ENCODE peak calls at places on chromosome 13, in ten cellular contexts. One of them, this sample, is unnamed.

GRCh38 chr13:112740502-112741131 is 50.8 kb downstream of the ATP11A start:
- DNase-seq in NCI-H2029 treated with DMSO at 0.1 percent for 48 hours: no peak
- DNase-seq in substantia nigra: no peak
- DNase-seq in stimulated activated CD8-positive, alpha-beta memory T cell treated with anti-CD3 and anti-CD28 coated beads, Interleukin-2, amount 100 ng/mL, for 48 hours: no peak
- DNase-seq in NCI-H1092 treated with DMSO at 0.1 percent for 48 hours: no peak
- DNase-seq in stimulated activated CD4-positive, alpha-beta T cell treated with anti-CD3 and anti-CD28 coated beads, Interleukin-4, amount 100 ng/mL, for 48 hours: no peak
- DNase-seq in HT1080: peak
- DNase-seq in GM04503: peak
- DNase-seq in fibroblast of mammary gland: peak
- DNase-seq in HTR-8/SVneo: peak
- DNase-seq in this sample: no peak

GRCh38 chr13:36108342-36108741 is 22.8 kb downstream of the DCLK1 start:
- DNase-seq in NCI-H2029 treated with DMSO at 0.1 percent for 48 hours: no peak
- DNase-seq in substantia nigra: no peak
- DNase-seq in stimulated activated CD8-positive, alpha-beta memory T cell treated with anti-CD3 and anti-CD28 coated beads, Interleukin-2, amount 100 ng/mL, for 48 hours: no peak
- DNase-seq in NCI-H1092 treated with DMSO at 0.1 percent for 48 hours: no peak
- DNase-seq in stimulated activated CD4-positive, alpha-beta T cell treated with anti-CD3 and anti-CD28 coated beads, Interleukin-4, amount 100 ng/mL, for 48 hours: no peak
- DNase-seq in HT1080: no peak
- DNase-seq in GM04503: no peak
- DNase-seq in fibroblast of mammary gland: no peak
- DNase-seq in HTR-8/SVneo: no peak
- DNase-seq in this sample: no peak

GRCh38 chr13:61954092-61954491 is 538.4 kb upstream of the PCDH20 start:
- DNase-seq in NCI-H2029 treated with DMSO at 0.1 percent for 48 hours: no peak
- DNase-seq in substantia nigra: no peak
- DNase-seq in stimulated activated CD8-positive, alpha-beta memory T cell treated with anti-CD3 and anti-CD28 coated beads, Interleukin-2, amount 100 ng/mL, for 48 hours: no peak
- DNase-seq in NCI-H1092 treated with DMSO at 0.1 percent for 48 hours: peak
- DNase-seq in stimulated activated CD4-positive, alpha-beta T cell treated with anti-CD3 and anti-CD28 coated beads, Interleukin-4, amount 100 ng/mL, for 48 hours: no peak
- DNase-seq in HT1080: peak
- DNase-seq in GM04503: no peak
- DNase-seq in fibroblast of mammary gland: peak
- DNase-seq in HTR-8/SVneo: peak
- DNase-seq in this sample: no peak

GRCh38 chr13:29471551-29471950 is 123.9 kb downstream of the SLC7A1 start:
- DNase-seq in NCI-H2029 treated with DMSO at 0.1 percent for 48 hours: no peak
- DNase-seq in substantia nigra: no peak
- DNase-seq in stimulated activated CD8-positive, alpha-beta memory T cell treated with anti-CD3 and anti-CD28 coated beads, Interleukin-2, amount 100 ng/mL, for 48 hours: no peak
- DNase-seq in NCI-H1092 treated with DMSO at 0.1 percent for 48 hours: no peak
- DNase-seq in stimulated activated CD4-positive, alpha-beta T cell treated with anti-CD3 and anti-CD28 coated beads, Interleukin-4, amount 100 ng/mL, for 48 hours: no peak
- DNase-seq in HT1080: no peak
- DNase-seq in GM04503: no peak
- DNase-seq in fibroblast of mammary gland: no peak
- DNase-seq in HTR-8/SVneo: no peak
- DNase-seq in this sample: no peak

GRCh38 chr13:49303533-49304252 is 56.0 kb downstream of the CDADC1 start:
- DNase-seq in NCI-H2029 treated with DMSO at 0.1 percent for 48 hours: no peak
- DNase-seq in substantia nigra: no peak
- DNase-seq in stimulated activated CD8-positive, alpha-beta memory T cell treated with anti-CD3 and anti-CD28 coated beads, Interleukin-2, amount 100 ng/mL, for 48 hours: no peak
- DNase-seq in NCI-H1092 treated with DMSO at 0.1 percent for 48 hours: no peak
- DNase-seq in stimulated activated CD4-positive, alpha-beta T cell treated with anti-CD3 and anti-CD28 coated beads, Interleukin-4, amount 100 ng/mL, for 48 hours: no peak
- DNase-seq in HT1080: peak
- DNase-seq in GM04503: no peak
- DNase-seq in fibroblast of mammary gland: no peak
- DNase-seq in HTR-8/SVneo: no peak
- DNase-seq in this sample: no peak

GRCh38 chr13:113552786-113553540 is 31.6 kb upstream of the TFDP1 start:
- DNase-seq in NCI-H2029 treated with DMSO at 0.1 percent for 48 hours: no peak
- DNase-seq in substantia nigra: no peak
- DNase-seq in stimulated activated CD8-positive, alpha-beta memory T cell treated with anti-CD3 and anti-CD28 coated beads, Interleukin-2, amount 100 ng/mL, for 48 hours: no peak
- DNase-seq in NCI-H1092 treated with DMSO at 0.1 percent for 48 hours: no peak
- DNase-seq in stimulated activated CD4-positive, alpha-beta T cell treated with anti-CD3 and anti-CD28 coated beads, Interleukin-4, amount 100 ng/mL, for 48 hours: no peak
- DNase-seq in HT1080: no peak
- DNase-seq in GM04503: no peak
- DNase-seq in fibroblast of mammary gland: no peak
- DNase-seq in HTR-8/SVneo: no peak
- DNase-seq in this sample: peak

GRCh38 chr13:21088534-21088933 is 27.1 kb upstream of the LATS2 start:
- DNase-seq in NCI-H2029 treated with DMSO at 0.1 percent for 48 hours: no peak
- DNase-seq in substantia nigra: no peak
- DNase-seq in stimulated activated CD8-positive, alpha-beta memory T cell treated with anti-CD3 and anti-CD28 coated beads, Interleukin-2, amount 100 ng/mL, for 48 hours: no peak
- DNase-seq in NCI-H1092 treated with DMSO at 0.1 percent for 48 hours: no peak
- DNase-seq in stimulated activated CD4-positive, alpha-beta T cell treated with anti-CD3 and anti-CD28 coated beads, Interleukin-4, amount 100 ng/mL, for 48 hours: no peak
- DNase-seq in HT1080: no peak
- DNase-seq in GM04503: no peak
- DNase-seq in fibroblast of mammary gland: no peak
- DNase-seq in HTR-8/SVneo: no peak
- DNase-seq in this sample: no peak

GRCh38 chr13:109584844-109585361 is 201.5 kb downstream of the IRS2 start:
- DNase-seq in NCI-H2029 treated with DMSO at 0.1 percent for 48 hours: no peak
- DNase-seq in substantia nigra: no peak
- DNase-seq in stimulated activated CD8-positive, alpha-beta memory T cell treated with anti-CD3 and anti-CD28 coated beads, Interleukin-2, amount 100 ng/mL, for 48 hours: no peak
- DNase-seq in NCI-H1092 treated with DMSO at 0.1 percent for 48 hours: no peak
- DNase-seq in stimulated activated CD4-positive, alpha-beta T cell treated with anti-CD3 and anti-CD28 coated beads, Interleukin-4, amount 100 ng/mL, for 48 hours: no peak
- DNase-seq in HT1080: no peak
- DNase-seq in GM04503: no peak
- DNase-seq in fibroblast of mammary gland: no peak
- DNase-seq in HTR-8/SVneo: no peak
- DNase-seq in this sample: no peak

GRCh38 chr13:80612804-80613203 is 271.9 kb upstream of the SPRY2 start:
- DNase-seq in NCI-H2029 treated with DMSO at 0.1 percent for 48 hours: no peak
- DNase-seq in substantia nigra: no peak
- DNase-seq in stimulated activated CD8-positive, alpha-beta memory T cell treated with anti-CD3 and anti-CD28 coated beads, Interleukin-2, amount 100 ng/mL, for 48 hours: no peak
- DNase-seq in NCI-H1092 treated with DMSO at 0.1 percent for 48 hours: no peak
- DNase-seq in stimulated activated CD4-positive, alpha-beta T cell treated with anti-CD3 and anti-CD28 coated beads, Interleukin-4, amount 100 ng/mL, for 48 hours: no peak
- DNase-seq in HT1080: no peak
- DNase-seq in GM04503: no peak
- DNase-seq in fibroblast of mammary gland: no peak
- DNase-seq in HTR-8/SVneo: no peak
- DNase-seq in this sample: no peak

GRCh38 chr13:22883961-22884360 is 296.8 kb upstream of the SGCG start:
- DNase-seq in NCI-H2029 treated with DMSO at 0.1 percent for 48 hours: no peak
- DNase-seq in substantia nigra: no peak
- DNase-seq in stimulated activated CD8-positive, alpha-beta memory T cell treated with anti-CD3 and anti-CD28 coated beads, Interleukin-2, amount 100 ng/mL, for 48 hours: no peak
- DNase-seq in NCI-H1092 treated with DMSO at 0.1 percent for 48 hours: no peak
- DNase-seq in stimulated activated CD4-positive, alpha-beta T cell treated with anti-CD3 and anti-CD28 coated beads, Interleukin-4, amount 100 ng/mL, for 48 hours: no peak
- DNase-seq in HT1080: no peak
- DNase-seq in GM04503: no peak
- DNase-seq in fibroblast of mammary gland: no peak
- DNase-seq in HTR-8/SVneo: no peak
- DNase-seq in this sample: no peak

GRCh38 chr13:99086869-99087129 is 108.9 kb upstream of the DOCK9 start:
- DNase-seq in NCI-H2029 treated with DMSO at 0.1 percent for 48 hours: no peak
- DNase-seq in substantia nigra: no peak
- DNase-seq in stimulated activated CD8-positive, alpha-beta memory T cell treated with anti-CD3 and anti-CD28 coated beads, Interleukin-2, amount 100 ng/mL, for 48 hours: peak
- DNase-seq in NCI-H1092 treated with DMSO at 0.1 percent for 48 hours: no peak
- DNase-seq in stimulated activated CD4-positive, alpha-beta T cell treated with anti-CD3 and anti-CD28 coated beads, Interleukin-4, amount 100 ng/mL, for 48 hours: no peak
- DNase-seq in HT1080: peak
- DNase-seq in GM04503: no peak
- DNase-seq in fibroblast of mammary gland: peak
- DNase-seq in HTR-8/SVneo: no peak
- DNase-seq in this sample: no peak

GRCh38 chr13:66689037-66689619 is 541.0 kb downstream of the PCDH9 start:
- DNase-seq in NCI-H2029 treated with DMSO at 0.1 percent for 48 hours: no peak
- DNase-seq in substantia nigra: no peak
- DNase-seq in stimulated activated CD8-positive, alpha-beta memory T cell treated with anti-CD3 and anti-CD28 coated beads, Interleukin-2, amount 100 ng/mL, for 48 hours: no peak
- DNase-seq in NCI-H1092 treated with DMSO at 0.1 percent for 48 hours: peak
- DNase-seq in stimulated activated CD4-positive, alpha-beta T cell treated with anti-CD3 and anti-CD28 coated beads, Interleukin-4, amount 100 ng/mL, for 48 hours: no peak
- DNase-seq in HT1080: no peak
- DNase-seq in GM04503: no peak
- DNase-seq in fibroblast of mammary gland: peak
- DNase-seq in HTR-8/SVneo: no peak
- DNase-seq in this sample: no peak

GRCh38 chr13:74136089-74136658 is 2.0 kb upstream of the KLF12 start:
- DNase-seq in NCI-H2029 treated with DMSO at 0.1 percent for 48 hours: no peak
- DNase-seq in substantia nigra: no peak
- DNase-seq in stimulated activated CD8-positive, alpha-beta memory T cell treated with anti-CD3 and anti-CD28 coated beads, Interleukin-2, amount 100 ng/mL, for 48 hours: no peak
- DNase-seq in NCI-H1092 treated with DMSO at 0.1 percent for 48 hours: peak
- DNase-seq in stimulated activated CD4-positive, alpha-beta T cell treated with anti-CD3 and anti-CD28 coated beads, Interleukin-4, amount 100 ng/mL, for 48 hours: peak
- DNase-seq in HT1080: peak
- DNase-seq in GM04503: no peak
- DNase-seq in fibroblast of mammary gland: peak
- DNase-seq in HTR-8/SVneo: no peak
- DNase-seq in this sample: peak

GRCh38 chr13:111909971-111910671 is 156.8 kb upstream of the SOX1 start:
- DNase-seq in NCI-H2029 treated with DMSO at 0.1 percent for 48 hours: no peak
- DNase-seq in substantia nigra: no peak
- DNase-seq in stimulated activated CD8-positive, alpha-beta memory T cell treated with anti-CD3 and anti-CD28 coated beads, Interleukin-2, amount 100 ng/mL, for 48 hours: no peak
- DNase-seq in NCI-H1092 treated with DMSO at 0.1 percent for 48 hours: no peak
- DNase-seq in stimulated activated CD4-positive, alpha-beta T cell treated with anti-CD3 and anti-CD28 coated beads, Interleukin-4, amount 100 ng/mL, for 48 hours: no peak
- DNase-seq in HT1080: no peak
- DNase-seq in GM04503: no peak
- DNase-seq in fibroblast of mammary gland: no peak
- DNase-seq in HTR-8/SVneo: no peak
- DNase-seq in this sample: no peak

GRCh38 chr13:112719016-112719415 is 29.2 kb downstream of the ATP11A start:
- DNase-seq in NCI-H2029 treated with DMSO at 0.1 percent for 48 hours: no peak
- DNase-seq in substantia nigra: no peak
- DNase-seq in stimulated activated CD8-positive, alpha-beta memory T cell treated with anti-CD3 and anti-CD28 coated beads, Interleukin-2, amount 100 ng/mL, for 48 hours: no peak
- DNase-seq in NCI-H1092 treated with DMSO at 0.1 percent for 48 hours: no peak
- DNase-seq in stimulated activated CD4-positive, alpha-beta T cell treated with anti-CD3 and anti-CD28 coated beads, Interleukin-4, amount 100 ng/mL, for 48 hours: no peak
- DNase-seq in HT1080: no peak
- DNase-seq in GM04503: no peak
- DNase-seq in fibroblast of mammary gland: no peak
- DNase-seq in HTR-8/SVneo: no peak
- DNase-seq in this sample: no peak

GRCh38 chr13:63864171-63864902 is 2448.7 kb upstream of the PCDH20 start:
- DNase-seq in NCI-H2029 treated with DMSO at 0.1 percent for 48 hours: no peak
- DNase-seq in substantia nigra: no peak
- DNase-seq in stimulated activated CD8-positive, alpha-beta memory T cell treated with anti-CD3 and anti-CD28 coated beads, Interleukin-2, amount 100 ng/mL, for 48 hours: no peak
- DNase-seq in NCI-H1092 treated with DMSO at 0.1 percent for 48 hours: no peak
- DNase-seq in stimulated activated CD4-positive, alpha-beta T cell treated with anti-CD3 and anti-CD28 coated beads, Interleukin-4, amount 100 ng/mL, for 48 hours: no peak
- DNase-seq in HT1080: no peak
- DNase-seq in GM04503: no peak
- DNase-seq in fibroblast of mammary gland: peak
- DNase-seq in HTR-8/SVneo: no peak
- DNase-seq in this sample: no peak

GRCh38 chr13:68467160-68467559 is 1237.0 kb upstream of the PCDH9 start:
- DNase-seq in NCI-H2029 treated with DMSO at 0.1 percent for 48 hours: no peak
- DNase-seq in substantia nigra: no peak
- DNase-seq in stimulated activated CD8-positive, alpha-beta memory T cell treated with anti-CD3 and anti-CD28 coated beads, Interleukin-2, amount 100 ng/mL, for 48 hours: no peak
- DNase-seq in NCI-H1092 treated with DMSO at 0.1 percent for 48 hours: no peak
- DNase-seq in stimulated activated CD4-positive, alpha-beta T cell treated with anti-CD3 and anti-CD28 coated beads, Interleukin-4, amount 100 ng/mL, for 48 hours: no peak
- DNase-seq in HT1080: no peak
- DNase-seq in GM04503: no peak
- DNase-seq in fibroblast of mammary gland: no peak
- DNase-seq in HTR-8/SVneo: no peak
- DNase-seq in this sample: no peak

GRCh38 chr13:29859971-29860370 is 9.6 kb upstream of the UBL3 start:
- DNase-seq in NCI-H2029 treated with DMSO at 0.1 percent for 48 hours: no peak
- DNase-seq in substantia nigra: no peak
- DNase-seq in stimulated activated CD8-positive, alpha-beta memory T cell treated with anti-CD3 and anti-CD28 coated beads, Interleukin-2, amount 100 ng/mL, for 48 hours: no peak
- DNase-seq in NCI-H1092 treated with DMSO at 0.1 percent for 48 hours: no peak
- DNase-seq in stimulated activated CD4-positive, alpha-beta T cell treated with anti-CD3 and anti-CD28 coated beads, Interleukin-4, amount 100 ng/mL, for 48 hours: no peak
- DNase-seq in HT1080: peak
- DNase-seq in GM04503: peak
- DNase-seq in fibroblast of mammary gland: peak
- DNase-seq in HTR-8/SVneo: no peak
- DNase-seq in this sample: no peak

GRCh38 chr13:29937836-29938235 is 87.4 kb upstream of the UBL3 start:
- DNase-seq in NCI-H2029 treated with DMSO at 0.1 percent for 48 hours: no peak
- DNase-seq in substantia nigra: no peak
- DNase-seq in stimulated activated CD8-positive, alpha-beta memory T cell treated with anti-CD3 and anti-CD28 coated beads, Interleukin-2, amount 100 ng/mL, for 48 hours: no peak
- DNase-seq in NCI-H1092 treated with DMSO at 0.1 percent for 48 hours: no peak
- DNase-seq in stimulated activated CD4-positive, alpha-beta T cell treated with anti-CD3 and anti-CD28 coated beads, Interleukin-4, amount 100 ng/mL, for 48 hours: no peak
- DNase-seq in HT1080: no peak
- DNase-seq in GM04503: no peak
- DNase-seq in fibroblast of mammary gland: no peak
- DNase-seq in HTR-8/SVneo: no peak
- DNase-seq in this sample: no peak

GRCh38 chr13:80132741-80133601 is 208.0 kb downstream of the SPRY2 start:
- DNase-seq in NCI-H2029 treated with DMSO at 0.1 percent for 48 hours: peak
- DNase-seq in substantia nigra: peak
- DNase-seq in stimulated activated CD8-positive, alpha-beta memory T cell treated with anti-CD3 and anti-CD28 coated beads, Interleukin-2, amount 100 ng/mL, for 48 hours: no peak
- DNase-seq in NCI-H1092 treated with DMSO at 0.1 percent for 48 hours: no peak
- DNase-seq in stimulated activated CD4-positive, alpha-beta T cell treated with anti-CD3 and anti-CD28 coated beads, Interleukin-4, amount 100 ng/mL, for 48 hours: no peak
- DNase-seq in HT1080: no peak
- DNase-seq in GM04503: no peak
- DNase-seq in fibroblast of mammary gland: peak
- DNase-seq in HTR-8/SVneo: peak
- DNase-seq in this sample: no peak

GRCh38 chr13:109521719-109522118 is 264.7 kb downstream of the IRS2 start:
- DNase-seq in NCI-H2029 treated with DMSO at 0.1 percent for 48 hours: no peak
- DNase-seq in substantia nigra: no peak
- DNase-seq in stimulated activated CD8-positive, alpha-beta memory T cell treated with anti-CD3 and anti-CD28 coated beads, Interleukin-2, amount 100 ng/mL, for 48 hours: no peak
- DNase-seq in NCI-H1092 treated with DMSO at 0.1 percent for 48 hours: no peak
- DNase-seq in stimulated activated CD4-positive, alpha-beta T cell treated with anti-CD3 and anti-CD28 coated beads, Interleukin-4, amount 100 ng/mL, for 48 hours: no peak
- DNase-seq in HT1080: no peak
- DNase-seq in GM04503: no peak
- DNase-seq in fibroblast of mammary gland: no peak
- DNase-seq in HTR-8/SVneo: no peak
- DNase-seq in this sample: no peak

GRCh38 chr13:46168341-46168740 is 13.6 kb downstream of the LCP1 start:
- DNase-seq in NCI-H2029 treated with DMSO at 0.1 percent for 48 hours: no peak
- DNase-seq in substantia nigra: no peak
- DNase-seq in stimulated activated CD8-positive, alpha-beta memory T cell treated with anti-CD3 and anti-CD28 coated beads, Interleukin-2, amount 100 ng/mL, for 48 hours: no peak
- DNase-seq in NCI-H1092 treated with DMSO at 0.1 percent for 48 hours: no peak
- DNase-seq in stimulated activated CD4-positive, alpha-beta T cell treated with anti-CD3 and anti-CD28 coated beads, Interleukin-4, amount 100 ng/mL, for 48 hours: peak
- DNase-seq in HT1080: no peak
- DNase-seq in GM04503: no peak
- DNase-seq in fibroblast of mammary gland: peak
- DNase-seq in HTR-8/SVneo: no peak
- DNase-seq in this sample: no peak

GRCh38 chr13:52652980-52653303 is 306 bp downstream of the SUGT1 start:
- DNase-seq in NCI-H2029 treated with DMSO at 0.1 percent for 48 hours: no peak
- DNase-seq in substantia nigra: no peak
- DNase-seq in stimulated activated CD8-positive, alpha-beta memory T cell treated with anti-CD3 and anti-CD28 coated beads, Interleukin-2, amount 100 ng/mL, for 48 hours: peak
- DNase-seq in NCI-H1092 treated with DMSO at 0.1 percent for 48 hours: no peak
- DNase-seq in stimulated activated CD4-positive, alpha-beta T cell treated with anti-CD3 and anti-CD28 coated beads, Interleukin-4, amount 100 ng/mL, for 48 hours: no peak
- DNase-seq in HT1080: no peak
- DNase-seq in GM04503: no peak
- DNase-seq in fibroblast of mammary gland: no peak
- DNase-seq in HTR-8/SVneo: no peak
- DNase-seq in this sample: no peak

GRCh38 chr13:20160346-20161274 is at the start of gene GJA3:
- DNase-seq in NCI-H2029 treated with DMSO at 0.1 percent for 48 hours: no peak
- DNase-seq in substantia nigra: no peak
- DNase-seq in stimulated activated CD8-positive, alpha-beta memory T cell treated with anti-CD3 and anti-CD28 coated beads, Interleukin-2, amount 100 ng/mL, for 48 hours: peak
- DNase-seq in NCI-H1092 treated with DMSO at 0.1 percent for 48 hours: no peak
- DNase-seq in stimulated activated CD4-positive, alpha-beta T cell treated with anti-CD3 and anti-CD28 coated beads, Interleukin-4, amount 100 ng/mL, for 48 hours: no peak
- DNase-seq in HT1080: peak
- DNase-seq in GM04503: no peak
- DNase-seq in fibroblast of mammary gland: peak
- DNase-seq in HTR-8/SVneo: no peak
- DNase-seq in this sample: no peak

GRCh38 chr13:100389617-100390016 is 199.0 kb downstream of the GGACT start:
- DNase-seq in NCI-H2029 treated with DMSO at 0.1 percent for 48 hours: no peak
- DNase-seq in substantia nigra: no peak
- DNase-seq in stimulated activated CD8-positive, alpha-beta memory T cell treated with anti-CD3 and anti-CD28 coated beads, Interleukin-2, amount 100 ng/mL, for 48 hours: no peak
- DNase-seq in NCI-H1092 treated with DMSO at 0.1 percent for 48 hours: no peak
- DNase-seq in stimulated activated CD4-positive, alpha-beta T cell treated with anti-CD3 and anti-CD28 coated beads, Interleukin-4, amount 100 ng/mL, for 48 hours: no peak
- DNase-seq in HT1080: no peak
- DNase-seq in GM04503: no peak
- DNase-seq in fibroblast of mammary gland: no peak
- DNase-seq in HTR-8/SVneo: no peak
- DNase-seq in this sample: no peak

GRCh38 chr13:75195479-75196111 is 286.4 kb downstream of the TBC1D4 start:
- DNase-seq in NCI-H2029 treated with DMSO at 0.1 percent for 48 hours: no peak
- DNase-seq in substantia nigra: no peak
- DNase-seq in stimulated activated CD8-positive, alpha-beta memory T cell treated with anti-CD3 and anti-CD28 coated beads, Interleukin-2, amount 100 ng/mL, for 48 hours: no peak
- DNase-seq in NCI-H1092 treated with DMSO at 0.1 percent for 48 hours: no peak
- DNase-seq in stimulated activated CD4-positive, alpha-beta T cell treated with anti-CD3 and anti-CD28 coated beads, Interleukin-4, amount 100 ng/mL, for 48 hours: no peak
- DNase-seq in HT1080: no peak
- DNase-seq in GM04503: no peak
- DNase-seq in fibroblast of mammary gland: no peak
- DNase-seq in HTR-8/SVneo: no peak
- DNase-seq in this sample: no peak

GRCh38 chr13:44537238-44537637 is 38.9 kb downstream of the TSC22D1 start:
- DNase-seq in NCI-H2029 treated with DMSO at 0.1 percent for 48 hours: no peak
- DNase-seq in substantia nigra: no peak
- DNase-seq in stimulated activated CD8-positive, alpha-beta memory T cell treated with anti-CD3 and anti-CD28 coated beads, Interleukin-2, amount 100 ng/mL, for 48 hours: no peak
- DNase-seq in NCI-H1092 treated with DMSO at 0.1 percent for 48 hours: no peak
- DNase-seq in stimulated activated CD4-positive, alpha-beta T cell treated with anti-CD3 and anti-CD28 coated beads, Interleukin-4, amount 100 ng/mL, for 48 hours: no peak
- DNase-seq in HT1080: no peak
- DNase-seq in GM04503: no peak
- DNase-seq in fibroblast of mammary gland: no peak
- DNase-seq in HTR-8/SVneo: no peak
- DNase-seq in this sample: no peak

GRCh38 chr13:44470623-44471562 is 97.3 kb downstream of the SERP2 start:
- DNase-seq in NCI-H2029 treated with DMSO at 0.1 percent for 48 hours: peak
- DNase-seq in substantia nigra: no peak
- DNase-seq in stimulated activated CD8-positive, alpha-beta memory T cell treated with anti-CD3 and anti-CD28 coated beads, Interleukin-2, amount 100 ng/mL, for 48 hours: no peak
- DNase-seq in NCI-H1092 treated with DMSO at 0.1 percent for 48 hours: no peak
- DNase-seq in stimulated activated CD4-positive, alpha-beta T cell treated with anti-CD3 and anti-CD28 coated beads, Interleukin-4, amount 100 ng/mL, for 48 hours: no peak
- DNase-seq in HT1080: peak
- DNase-seq in GM04503: no peak
- DNase-seq in fibroblast of mammary gland: peak
- DNase-seq in HTR-8/SVneo: no peak
- DNase-seq in this sample: no peak

This sample was measured in stimulated activated effector memory CD8-positive, alpha-beta T cell treated with anti-CD3 and anti-CD28 coated beads, Interleukin-12 subunit alpha, Interleukin-12 subunit beta, amount 100 ng/mL, for 72 hours.